ENCODE peak calls at places on chromosomes 3 and 15, in eight cellular contexts. V is CD8-positive, alpha-beta memory T cell; A is lower leg skin; J is B cell; Z is activated T-helper 9 cell treated with anti-CD3 and anti-CD28 coated beads, Interleukin-2, amount 50 U/mL, for 16 hours; Q is head of caudate nucleus; R is NCI-H510A treated with DMSO at 0.1 percent for 48 hours; M is A172. E is an unnamed sample.
A peak's percentile ranks its signal among the peaks of the same experiment; 100 is the strongest.

GRCh38 chr3:171054921-171055320 is 28.4 kb upstream of the SLC2A2 start:
- DNase-seq in V (no peak), A (no peak), J (no peak), Z (no peak), Q (no peak), R (no peak), M (no peak), E (no peak)

GRCh38 chr15:75929799-75930565 is 26.3 kb downstream of the FBXO22 start:
- DNase-seq in V (no peak), A (no peak), J (no peak), Z (no peak), Q (no peak), R (no peak), M (no peak), E (no peak)

GRCh38 chr15:92808611-92809063 is 91.5 kb upstream of the CHD2 start:
- DNase-seq in V (no peak), A (peak; percentile 92), J (peak; percentile 67), Z (no peak), Q (no peak), R (no peak), M (peak; percentile 52), E (no peak)

GRCh38 chr3:50481992-50482391 is 21.4 kb downstream of the CACNA2D2 start:
- DNase-seq in V (no peak), A (no peak), J (no peak), Z (no peak), Q (no peak), R (peak; percentile 46), M (no peak), E (no peak)

GRCh38 chr3:42751609-42752008 is 21.4 kb downstream of the CCDC13 start:
- DNase-seq in V (no peak), A (peak; percentile 80), J (no peak), Z (no peak), Q (no peak), R (no peak), M (no peak), E (no peak)

GRCh38 chr15:39942101-39942752 is 8.3 kb downstream of the EIF2AK4 start:
- DNase-seq in V (no peak), A (no peak), J (no peak), Z (no peak), Q (no peak), R (no peak), M (no peak), E (no peak)

GRCh38 chr3:151135548-151136337 is 50.3 kb downstream of the MED12L start:
- DNase-seq in V (peak; percentile 53), A (no peak), J (no peak), Z (no peak), Q (no peak), R (no peak), M (peak; percentile 23), E (peak; percentile 12)

GRCh38 chr15:35181538-35181937 is 96.4 kb upstream of the NANOGP8 start:
- DNase-seq in V (no peak), A (no peak), J (no peak), Z (no peak), Q (no peak), R (no peak), M (peak; percentile 20), E (no peak)

GRCh38 chr3:73086071-73086494 is 24.6 kb downstream of the EBLN2 start:
- DNase-seq in V (peak; percentile 45), A (peak; percentile 85), J (peak; percentile 46), Z (peak; percentile 20), Q (peak; percentile 69), R (peak; percentile 6), M (peak; percentile 29), E (peak; percentile 28)

GRCh38 chr15:40358492-40359353 is 704 bp downstream of the DISP2 start:
- DNase-seq in V (no peak), A (no peak), J (no peak), Z (no peak), Q (no peak), R (peak; percentile 9), M (no peak), E (no peak)

GRCh38 chr3:117045143-117045542 is 335.6 kb downstream of the TUSC7 start:
- DNase-seq in V (no peak), A (no peak), J (no peak), Z (no peak), Q (no peak), R (peak; percentile 20), M (no peak), E (no peak)

GRCh38 chr3:141795719-141796435 is 32.7 kb downstream of the GRK7 start:
- DNase-seq in V (no peak), A (peak; percentile 94), J (no peak), Z (no peak), Q (no peak), R (peak; percentile 10), M (no peak), E (peak; percentile 23)

GRCh38 chr3:191342391-191342790 is 12.1 kb upstream of the UTS2B start:
- DNase-seq in V (no peak), A (no peak), J (no peak), Z (no peak), Q (no peak), R (no peak), M (no peak), E (no peak)

GRCh38 chr3:4284865-4285264 is 18.3 kb upstream of the SETMAR start:
- DNase-seq in V (no peak), A (no peak), J (no peak), Z (no peak), Q (no peak), R (no peak), M (no peak), E (no peak)

GRCh38 chr3:69012111-69012835 is 1.2 kb downstream of the EOGT start:
- DNase-seq in V (no peak), A (no peak), J (peak; percentile 18), Z (no peak), Q (no peak), R (no peak), M (no peak), E (no peak)

GRCh38 chr3:18295171-18295920 is 129.8 kb downstream of the SATB1 start:
- DNase-seq in V (no peak), A (peak; percentile 77), J (peak; percentile 23), Z (no peak), Q (no peak), R (no peak), M (peak; percentile 95), E (no peak)

GRCh38 chr15:30929064-30929669 is 25.5 kb downstream of the FAN1 start:
- DNase-seq in V (no peak), A (no peak), J (no peak), Z (no peak), Q (no peak), R (peak; percentile 42), M (no peak), E (no peak)

GRCh38 chr3:182392182-182392917 is 401.0 kb upstream of the ATP11B start:
- DNase-seq in V (no peak), A (no peak), J (no peak), Z (no peak), Q (no peak), R (peak; percentile 38), M (no peak), E (no peak)

GRCh38 chr3:194610690-194611089 is 22.5 kb downstream of the TMEM44 start:
- DNase-seq in V (no peak), A (no peak), J (no peak), Z (no peak), Q (no peak), R (no peak), M (no peak), E (no peak)

GRCh38 chr15:29268706-29269484 is 727 bp downstream of the NSMCE3 start:
- DNase-seq in V (peak; percentile 78), A (peak; percentile 87), J (peak; percentile 38), Z (peak; percentile 13), Q (peak; percentile 43), R (peak; percentile 44), M (peak; percentile 29), E (peak; percentile 34)

GRCh38 chr15:62089616-62090015 is 22.8 kb downstream of the C2CD4A start:
- DNase-seq in V (no peak), A (no peak), J (no peak), Z (no peak), Q (no peak), R (no peak), M (no peak), E (no peak)

GRCh38 chr3:16304065-16305010 is 39.3 kb downstream of the OXNAD1 start:
- DNase-seq in V (no peak), A (no peak), J (no peak), Z (no peak), Q (no peak), R (no peak), M (no peak), E (no peak)